ENCODE peak calls at places on chromosome 19, in six cellular contexts. Q, T, L, U, O and C are unnamed samples.

GRCh38 chr19:3725640-3726310 is 17.6 kb downstream of the TJP3 start:
- DNase-seq in Q (no peak), T (no peak), L (peak), U (no peak), O (no peak), C (no peak)

GRCh38 chr19:28961772-28962500 is 251.0 kb downstream of the UQCRFS1 start:
- DNase-seq in Q (no peak), T (no peak), L (no peak), U (peak), O (no peak), C (no peak)

GRCh38 chr19:13843104-13843921 is 33.6 kb upstream of the NANOS3 start:
- DNase-seq in Q (peak), T (no peak), L (peak), U (no peak), O (no peak), C (no peak)

GRCh38 chr19:51501594-51502263 is at the start of gene SIGLEC12:
- DNase-seq in Q (no peak), T (no peak), L (no peak), U (no peak), O (no peak), C (no peak)

GRCh38 chr19:4971424-4971793 is 2.5 kb downstream of the KDM4B start:
- DNase-seq in Q (no peak), T (no peak), L (peak), U (no peak), O (no peak), C (no peak)

GRCh38 chr19:3981736-3982681 is 3.3 kb downstream of the EEF2 start:
- DNase-seq in Q (no peak), T (no peak), L (no peak), U (no peak), O (no peak), C (no peak)

GRCh38 chr19:54462713-54463530 is 656 bp downstream of the LENG9 start:
- DNase-seq in Q (no peak), T (peak), L (peak), U (peak), O (peak), C (no peak)

GRCh38 chr19:6503407-6504201 is 1.5 kb upstream of the TUBB4A start:
- DNase-seq in Q (no peak), T (no peak), L (no peak), U (no peak), O (no peak), C (no peak)

GRCh38 chr19:10299545-10300458 is 9.8 kb downstream of the ZGLP1 start:
- DNase-seq in Q (no peak), T (no peak), L (no peak), U (no peak), O (no peak), C (no peak)

GRCh38 chr19:43501661-43502418 is 2.7 kb downstream of the PHLDB3 start:
- DNase-seq in Q (no peak), T (no peak), L (no peak), U (no peak), O (no peak), C (no peak)

GRCh38 chr19:34575206-34575605 is 93.6 kb downstream of the WTIP start:
- DNase-seq in Q (no peak), T (no peak), L (no peak), U (no peak), O (no peak), C (no peak)

GRCh38 chr19:10726268-10726667 is 8.4 kb downstream of the DNM2 start:
- DNase-seq in Q (no peak), T (no peak), L (no peak), U (no peak), O (no peak), C (no peak)

GRCh38 chr19:38786572-38787265 is 2.3 kb upstream of the LGALS7B start:
- DNase-seq in Q (no peak), T (no peak), L (no peak), U (no peak), O (no peak), C (no peak)

GRCh38 chr19:45615795-45616708 is 14.0 kb upstream of the GPR4 start:
- DNase-seq in Q (peak), T (peak), L (peak), U (peak), O (peak), C (no peak)

GRCh38 chr19:42185281-42185680 is 32.2 kb downstream of the DEDD2 start:
- DNase-seq in Q (peak), T (no peak), L (no peak), U (peak), O (no peak), C (no peak)

GRCh38 chr19:8231073-8231604 is 22.0 kb downstream of the CERS4 start:
- DNase-seq in Q (no peak), T (no peak), L (no peak), U (no peak), O (no peak), C (no peak)

GRCh38 chr19:5228932-5229777 is 111.5 kb downstream of the PTPRS start:
- DNase-seq in Q (no peak), T (no peak), L (peak), U (no peak), O (no peak), C (no peak)

GRCh38 chr19:50173144-50173543 is 10.1 kb upstream of the IZUMO2 start:
- DNase-seq in Q (no peak), T (no peak), L (no peak), U (no peak), O (no peak), C (no peak)

GRCh38 chr19:28966737-28967401 is 246.1 kb downstream of the UQCRFS1 start:
- DNase-seq in Q (no peak), T (no peak), L (no peak), U (no peak), O (no peak), C (no peak)

GRCh38 chr19:54151362-54152035 is 8.0 kb downstream of the LENG1 start:
- DNase-seq in Q (no peak), T (no peak), L (no peak), U (no peak), O (no peak), C (no peak)

GRCh38 chr19:56217039-56217949 is 15.2 kb downstream of the ZSCAN5C start:
- DNase-seq in Q (peak), T (no peak), L (peak), U (peak), O (no peak), C (no peak)

GRCh38 chr19:12733369-12733896 is 1.1 kb downstream of the TRIR start:
- DNase-seq in Q (no peak), T (no peak), L (no peak), U (peak), O (no peak), C (no peak)

GRCh38 chr19:18833849-18834643 is 2.3 kb downstream of the UPF1 start:
- DNase-seq in Q (peak), T (no peak), L (peak), U (no peak), O (no peak), C (no peak)

GRCh38 chr19:55094456-55095259 is 19.0 kb downstream of the EPS8L1 start:
- DNase-seq in Q (no peak), T (no peak), L (no peak), U (no peak), O (no peak), C (no peak)

GRCh38 chr19:23916991-23917390 is 2.3 kb downstream of the ZNF726 start:
- DNase-seq in Q (no peak), T (no peak), L (peak), U (peak), O (no peak), C (no peak)